ENCODE peak calls at places on chromosomes 4 and X, in four cellular contexts. Y, Z, G and O are unnamed samples.

GRCh38 chr4:180059216-180059881 is 2183.9 kb upstream of the TENM3 start:
- DNase-seq in Y (no peak), Z (peak), G (peak), O (no peak)

GRCh38 chr4:176708771-176709311 is 83.9 kb downstream of the VEGFC start:
- DNase-seq in Y (no peak), Z (no peak), G (no peak), O (no peak)

GRCh38 chr4:142169216-142169615 is 532.8 kb downstream of the IL15 start:
- DNase-seq in Y (no peak), Z (no peak), G (no peak), O (no peak)

GRCh38 chr4:119728692-119729593 is 100.3 kb upstream of the PDE5A start:
- DNase-seq in Y (no peak), Z (no peak), G (no peak), O (no peak)

GRCh38 chr4:121688261-121688660 is 8.5 kb downstream of the ANXA5 start:
- DNase-seq in Y (no peak), Z (no peak), G (no peak), O (no peak)

GRCh38 chr4:173524218-173525117 is 5.6 kb downstream of the HAND2 start:
- DNase-seq in Y (no peak), Z (no peak), G (no peak), O (no peak)

GRCh38 chr4:152436384-152436783 is 99.5 kb downstream of the FBXW7 start:
- DNase-seq in Y (no peak), Z (no peak), G (no peak), O (no peak)

GRCh38 chr4:61374612-61374920 is 174.4 kb downstream of the ADGRL3 start:
- DNase-seq in Y (no peak), Z (no peak), G (no peak), O (no peak)

GRCh38 chrX:110665636-110666035 is 130.0 kb downstream of the CHRDL1 start:
- DNase-seq in Y (no peak), Z (no peak), G (peak), O (no peak)

GRCh38 chrX:65744965-65745364 is 77.5 kb downstream of the MSN start:
- DNase-seq in Y (no peak), Z (no peak), G (no peak), O (no peak)

GRCh38 chr4:48184891-48185290 is 50.8 kb upstream of the TXK start:
- DNase-seq in Y (no peak), Z (no peak), G (no peak), O (no peak)

GRCh38 chr4:140789752-140790151 is 33.6 kb upstream of the TBC1D9 start:
- DNase-seq in Y (no peak), Z (no peak), G (no peak), O (no peak)

GRCh38 chrX:124393238-124393637 is 46.9 kb downstream of the SH2D1A start:
- DNase-seq in Y (no peak), Z (no peak), G (no peak), O (no peak)

GRCh38 chrX:41025926-41026325 is 59.3 kb upstream of the USP9X start:
- DNase-seq in Y (no peak), Z (no peak), G (no peak), O (no peak)

GRCh38 chr4:173328236-173328901 is 5.8 kb downstream of the HMGB2 start:
- DNase-seq in Y (no peak), Z (no peak), G (no peak), O (no peak)

GRCh38 chrX:109629310-109629709 is 4.3 kb upstream of the KCNE5 start:
- DNase-seq in Y (no peak), Z (no peak), G (no peak), O (peak)

GRCh38 chr4:111788046-111788642 is 357.1 kb upstream of the FAM241A start:
- DNase-seq in Y (no peak), Z (no peak), G (no peak), O (no peak)

GRCh38 chr4:149493492-149493891 is 322.2 kb downstream of the IQCM start:
- DNase-seq in Y (no peak), Z (no peak), G (no peak), O (no peak)

GRCh38 chrX:124736553-124737240 is 390.3 kb downstream of the SH2D1A start:
- DNase-seq in Y (no peak), Z (no peak), G (no peak), O (no peak)

GRCh38 chrX:135463937-135464336 is 42.2 kb downstream of the SMIM10L2A start:
- DNase-seq in Y (no peak), Z (no peak), G (no peak), O (no peak)